ENCODE peak calls at places on chromosomes 16 and 17, in ten cellular contexts. K, L, D, M, V, I, Q, N, A and B are unnamed samples.

GRCh38 chr17:33687831-33688230 is 394.7 kb upstream of the ASIC2 start:
- DNase-seq in M (no peak), Q (no peak), D (no peak), N (no peak), K (no peak), V (no peak), L (no peak), I (no peak), A (no peak), B (no peak)

GRCh38 chr16:30777591-30778297 is 9.3 kb downstream of the ZNF629 start:
- DNase-seq in V (no peak), D (no peak), L (no peak), A (no peak), M (no peak), N (no peak), K (no peak), Q (no peak), I (no peak), B (no peak)

GRCh38 chr17:36918260-36918691 is 19.0 kb upstream of the LHX1 start:
- DNase-seq in V (peak; percentile 76), Q (no peak), I (no peak), N (no peak), K (no peak), L (no peak), D (no peak), M (peak; percentile 58), A (no peak), B (no peak)

GRCh38 chr17:63760771-63761539 is 12.4 kb downstream of the CCDC47 start:
- DNase-seq in M (no peak), A (no peak), Q (no peak), L (no peak), D (no peak), I (no peak), V (peak; percentile 31), N (no peak), K (no peak), B (no peak)

GRCh38 chr16:4733747-4734062 is 366 bp downstream of the ANKS3 start:
- DNase-seq in V (no peak), Q (no peak), N (peak; percentile 68), K (no peak), L (no peak), I (no peak), D (no peak), M (no peak), A (peak; percentile 35), B (no peak)

GRCh38 chr17:8619294-8619693 is 11.2 kb downstream of the MYH10 start:
- DNase-seq in L (no peak), K (no peak), N (no peak), Q (no peak), M (no peak), I (no peak), V (no peak), D (no peak), A (no peak), B (no peak)

GRCh38 chr17:68509151-68510057 is 2.8 kb upstream of the PRKAR1A start:
- DNase-seq in V (no peak), K (no peak), L (no peak), A (no peak), Q (no peak), D (peak; percentile 61), N (no peak), I (no peak), M (no peak), B (no peak)

GRCh38 chr17:66221343-66221742 is 7.9 kb downstream of the APOH start:
- DNase-seq in M (no peak), V (no peak), D (no peak), L (no peak), A (no peak), N (no peak), K (no peak), I (no peak), Q (no peak), B (no peak)

GRCh38 chr17:38747385-38748328 is 479 bp downstream of the PCGF2 start:
- DNase-seq in D (no peak), I (peak; percentile 32), N (peak; percentile 80), M (no peak), L (no peak), A (no peak), K (no peak), Q (no peak), V (no peak), B (no peak)

GRCh38 chr17:47289302-47289701 is 34.5 kb upstream of the EFCAB13 start:
- DNase-seq in Q (no peak), K (no peak), I (no peak), M (no peak), V (no peak), D (no peak), L (no peak), N (no peak), A (no peak), B (no peak)

GRCh38 chr16:30931068-30931655 is 7.8 kb downstream of the FBXL19 start:
- DNase-seq in A (no peak), D (no peak), I (no peak), K (no peak), M (no peak), N (no peak), L (no peak), Q (no peak), V (no peak), B (no peak)

GRCh38 chr16:1275791-1276579 is 20.1 kb downstream of the TPSD1 start:
- DNase-seq in A (no peak), K (no peak), I (no peak), M (no peak), L (no peak), N (no peak), Q (no peak), V (no peak), D (no peak), B (no peak)

GRCh38 chr16:87582221-87582965 is 19.9 kb upstream of the JPH3 start:
- DNase-seq in K (no peak), Q (no peak), L (no peak), I (no peak), M (peak; percentile 54), V (no peak), D (no peak), A (no peak), N (peak; percentile 79), B (no peak)

GRCh38 chr16:72455743-72456659 is 284.0 kb upstream of the PMFBP1 start:
- DNase-seq in K (no peak), I (no peak), N (no peak), A (no peak), D (no peak), L (no peak), V (no peak), M (no peak), Q (no peak), B (peak; percentile 79)

GRCh38 chr16:50538411-50539052 is 9.7 kb upstream of the NKD1 start:
- DNase-seq in V (no peak), D (no peak), N (peak; percentile 28), Q (no peak), K (no peak), I (no peak), A (no peak), M (no peak), L (no peak), B (no peak)

GRCh38 chr16:13414154-13414553 is 505.8 kb upstream of the ERCC4 start:
- DNase-seq in V (peak; percentile 12), Q (no peak), D (no peak), I (no peak), M (no peak), N (no peak), K (no peak), L (no peak), A (no peak), B (no peak)

GRCh38 chr17:11986939-11987329 is 10.3 kb downstream of the ZNF18 start:
- DNase-seq in N (no peak), M (peak; percentile 19), A (no peak), I (no peak), V (peak; percentile 33), K (no peak), D (no peak), Q (no peak), L (no peak), B (no peak)

GRCh38 chr17:53472586-53472985 is 350.1 kb upstream of the KIF2B start:
- DNase-seq in A (no peak), I (no peak), K (no peak), L (no peak), M (peak; percentile 6), V (peak; percentile 44), N (no peak), Q (no peak), D (no peak), B (no peak)

GRCh38 chr16:64121473-64121872 is 1000.4 kb downstream of the CDH11 start:
- DNase-seq in A (no peak), V (peak; percentile 86), N (no peak), K (no peak), M (no peak), L (no peak), D (no peak), I (no peak), Q (no peak), B (no peak)

GRCh38 chr17:48513097-48513496 is 17.7 kb downstream of the HOXB1 start:
- DNase-seq in Q (no peak), A (peak; percentile 16), N (no peak), V (no peak), M (no peak), K (no peak), I (no peak), D (no peak), L (no peak), B (no peak)